ENCODE peak calls at places on chromosomes 11 and 22, in seven cellular contexts. T, X, K, Q, N, G and W are unnamed samples.

GRCh38 chr11:105923814-105924213 is 98.2 kb downstream of the MSANTD4 start:
- DNase-seq in Q (peak), G (no peak), N (no peak), T (no peak), X (peak), K (no peak), W (peak)

GRCh38 chr22:30918761-30919160 is 49.8 kb downstream of the MORC2 start:
- DNase-seq in G (no peak), K (no peak), N (no peak), X (no peak), Q (no peak), T (no peak), W (no peak)

GRCh38 chr11:91272089-91272488 is 952.5 kb upstream of the FAT3 start:
- DNase-seq in N (no peak), G (no peak), Q (no peak), K (no peak), T (no peak), X (no peak), W (no peak)

GRCh38 chr22:41140365-41140957 is 48.1 kb downstream of the EP300 start:
- DNase-seq in K (no peak), T (no peak), Q (peak), G (no peak), N (no peak), X (no peak), W (no peak)

GRCh38 chr22:43516386-43516785 is 104.6 kb downstream of the MPPED1 start:
- DNase-seq in X (no peak), Q (no peak), K (no peak), N (no peak), G (no peak), T (no peak), W (no peak)

GRCh38 chr11:110147965-110148709 is 54.9 kb downstream of the ZC3H12C start:
- DNase-seq in N (no peak), K (no peak), Q (peak), X (no peak), G (no peak), T (no peak), W (peak)

GRCh38 chr11:76086713-76087635 is 119.3 kb downstream of the WNT11 start:
- DNase-seq in G (no peak), N (no peak), T (no peak), X (peak), Q (peak), K (no peak), W (peak)

GRCh38 chr11:45275823-45276222 is 10.3 kb downstream of the SYT13 start:
- DNase-seq in G (no peak), X (no peak), Q (no peak), K (no peak), N (no peak), T (no peak), W (no peak)

GRCh38 chr22:41957941-41958556 is 6.1 kb downstream of the SMIM45 start:
- DNase-seq in X (no peak), Q (no peak), T (no peak), N (no peak), K (no peak), G (no peak), W (no peak)

GRCh38 chr11:113137735-113138529 is 176.5 kb upstream of the TTC12 start:
- DNase-seq in X (no peak), T (no peak), K (no peak), Q (no peak), G (no peak), N (no peak), W (no peak)

GRCh38 chr11:63961608-63962412 is 12.6 kb upstream of the COX8A start:
- DNase-seq in Q (no peak), K (no peak), X (no peak), T (no peak), N (no peak), G (no peak), W (peak)

GRCh38 chr11:2796508-2797180 is 88.9 kb downstream of the CDKN1C start:
- DNase-seq in T (peak), Q (no peak), G (no peak), K (no peak), N (no peak), X (no peak), W (no peak)

GRCh38 chr11:40161855-40162410 is 1297.5 kb downstream of the LRRC4C start:
- DNase-seq in K (no peak), G (no peak), T (no peak), N (no peak), Q (peak), X (no peak), W (no peak)

GRCh38 chr11:20156280-20156875 is 3.9 kb downstream of the DBX1 start:
- DNase-seq in K (no peak), T (no peak), N (no peak), Q (no peak), G (no peak), X (no peak), W (no peak)

GRCh38 chr11:34830035-34830434 is 86.1 kb downstream of the APIP start:
- DNase-seq in N (no peak), Q (no peak), X (no peak), K (no peak), T (no peak), G (no peak), W (no peak)

GRCh38 chr22:33894036-33894435 is 26.2 kb downstream of the LARGE1 start:
- DNase-seq in Q (no peak), X (no peak), N (no peak), G (no peak), T (no peak), K (no peak), W (no peak)

GRCh38 chr11:13720940-13721339 is 52.5 kb downstream of the FAR1 start:
- DNase-seq in T (no peak), N (no peak), Q (no peak), K (no peak), X (no peak), G (no peak), W (no peak)

GRCh38 chr11:102007567-102008437 is 39.4 kb upstream of the CFAP300 start:
- DNase-seq in X (peak), G (peak), K (peak), Q (peak), N (peak), T (no peak), W (peak)

GRCh38 chr11:57459112-57460016 is 964 bp upstream of the RTN4RL2 start:
- DNase-seq in Q (no peak), K (no peak), X (no peak), N (no peak), G (no peak), T (no peak), W (no peak)
- H3K4me3 ChIP-seq in Q (peak), K (peak), X (peak), N (peak), G (peak), T (peak), W (no peak)

GRCh38 chr22:49515486-49515885 is 312.2 kb downstream of the BRD1 start:
- DNase-seq in Q (no peak), X (no peak), K (no peak), N (no peak), G (no peak), T (no peak), W (no peak)
- TF ChIP-seq CTCF in Q (no peak), X (no peak), K (no peak), N (no peak), G (no peak), T (no peak), W (no peak)

GRCh38 chr22:26648011-26648497 is 9.3 kb upstream of the MIAT start:
- DNase-seq in N (no peak), X (no peak), Q (no peak), T (no peak), G (peak), K (peak), W (no peak)

GRCh38 chr22:26646158-26646557 is 11.2 kb upstream of the MIAT start:
- DNase-seq in X (no peak), G (no peak), K (no peak), T (no peak), N (no peak), Q (peak), W (peak)

GRCh38 chr22:26648761-26649363 is 8.5 kb upstream of the MIAT start:
- DNase-seq in T (no peak), X (no peak), Q (no peak), G (no peak), K (peak), N (no peak), W (no peak)

GRCh38 chr22:26642465-26643367 is 14.7 kb upstream of the MIAT start:
- DNase-seq in K (peak), N (no peak), G (peak), X (no peak), T (no peak), Q (peak), W (peak)

DNA sequence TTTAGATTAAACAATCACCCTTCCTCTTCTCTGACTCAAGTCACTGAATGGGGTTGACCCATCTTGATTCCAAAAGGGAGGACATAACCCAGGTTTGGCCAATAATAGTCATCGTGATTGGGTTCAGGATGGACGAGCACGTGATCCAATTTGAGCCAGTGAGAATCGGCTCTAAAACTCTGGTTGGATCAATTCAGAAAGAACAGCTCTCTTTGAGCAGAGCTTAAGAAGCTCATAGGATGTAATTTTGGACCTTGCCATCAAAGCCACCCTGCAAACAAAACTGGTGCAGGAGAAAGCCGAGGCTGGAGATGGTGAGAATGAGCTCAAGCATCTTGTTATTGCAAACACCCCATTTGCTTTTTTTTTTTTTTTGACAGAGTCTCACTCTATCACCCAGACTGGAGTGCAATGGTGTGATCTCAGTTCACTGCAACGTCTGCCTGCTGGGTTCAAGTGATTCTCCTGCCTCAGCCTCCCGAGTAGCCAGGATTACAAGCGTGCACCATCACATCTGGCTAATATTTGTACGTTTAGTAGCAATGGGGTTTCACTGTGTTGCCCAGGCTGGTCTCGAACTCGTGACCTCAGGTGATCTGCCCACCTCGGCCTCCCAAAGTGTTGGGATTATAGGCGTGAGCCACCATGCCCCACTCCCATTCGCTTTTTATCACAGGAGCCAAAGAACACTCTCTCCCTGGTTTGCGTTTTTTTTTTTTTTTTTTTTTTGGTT is 13.9 kb upstream of the MIAT start:
- DNase-seq in T (no peak), K (no peak), Q (no peak), X (no peak), G (no peak), N (no peak), W (no peak)
- H3K4me3 ChIP-seq in T (no peak), K (no peak), Q (no peak), X (no peak), G (no peak), N (no peak), W (no peak)

GRCh38 chr22:50114221-50114981 is 24.6 kb downstream of the MOV10L1 start:
- DNase-seq in K (no peak), N (no peak), Q (peak), T (peak), X (peak), G (no peak), W (peak)
- TF ChIP-seq CTCF in K (no peak), N (no peak), Q (no peak), T (no peak), X (no peak), G (no peak), W (no peak)

GRCh38 chr11:8258289-8258688 is 5.4 kb downstream of the LMO1 start:
- DNase-seq in T (no peak), G (no peak), Q (peak), K (no peak), X (no peak), N (no peak), W (no peak)

GRCh38 chr11:8260202-8260996 is 3.3 kb downstream of the LMO1 start:
- DNase-seq in K (no peak), N (no peak), G (no peak), X (no peak), T (no peak), Q (no peak), W (no peak)

GRCh38 chr11:8257003-8257664 is 6.5 kb downstream of the LMO1 start:
- DNase-seq in K (no peak), T (no peak), N (no peak), X (no peak), G (no peak), Q (no peak), W (no peak)

GRCh38 chr11:8259316-8259995 is 4.2 kb downstream of the LMO1 start:
- DNase-seq in K (no peak), Q (no peak), G (no peak), X (no peak), T (no peak), N (no peak), W (no peak)

GRCh38 chr11:8258771-8259170 is 4.9 kb downstream of the LMO1 start:
- DNase-seq in X (no peak), N (peak), T (no peak), G (no peak), K (no peak), Q (peak), W (no peak)
- H3K4me3 ChIP-seq in X (no peak), N (no peak), T (no peak), G (no peak), K (no peak), Q (no peak), W (no peak)

GRCh38 chr22:22461111-22461510 is 47.4 kb downstream of the ZNF280B start:
- DNase-seq in N (no peak), X (no peak), G (no peak), T (no peak), K (no peak), Q (no peak), W (no peak)

GRCh38 chr22:22464541-22465054 is 43.9 kb downstream of the ZNF280B start:
- DNase-seq in G (no peak), K (no peak), Q (no peak), T (no peak), N (no peak), X (no peak), W (no peak)

GRCh38 chr22:22461583-22461982 is 47.0 kb downstream of the ZNF280B start:
- DNase-seq in X (no peak), K (no peak), T (no peak), N (no peak), Q (no peak), G (no peak), W (no peak)

GRCh38 chr22:22463855-22464540 is 44.5 kb downstream of the ZNF280B start:
- DNase-seq in T (peak), N (no peak), G (peak), K (peak), X (no peak), Q (peak), W (peak)

DNA sequence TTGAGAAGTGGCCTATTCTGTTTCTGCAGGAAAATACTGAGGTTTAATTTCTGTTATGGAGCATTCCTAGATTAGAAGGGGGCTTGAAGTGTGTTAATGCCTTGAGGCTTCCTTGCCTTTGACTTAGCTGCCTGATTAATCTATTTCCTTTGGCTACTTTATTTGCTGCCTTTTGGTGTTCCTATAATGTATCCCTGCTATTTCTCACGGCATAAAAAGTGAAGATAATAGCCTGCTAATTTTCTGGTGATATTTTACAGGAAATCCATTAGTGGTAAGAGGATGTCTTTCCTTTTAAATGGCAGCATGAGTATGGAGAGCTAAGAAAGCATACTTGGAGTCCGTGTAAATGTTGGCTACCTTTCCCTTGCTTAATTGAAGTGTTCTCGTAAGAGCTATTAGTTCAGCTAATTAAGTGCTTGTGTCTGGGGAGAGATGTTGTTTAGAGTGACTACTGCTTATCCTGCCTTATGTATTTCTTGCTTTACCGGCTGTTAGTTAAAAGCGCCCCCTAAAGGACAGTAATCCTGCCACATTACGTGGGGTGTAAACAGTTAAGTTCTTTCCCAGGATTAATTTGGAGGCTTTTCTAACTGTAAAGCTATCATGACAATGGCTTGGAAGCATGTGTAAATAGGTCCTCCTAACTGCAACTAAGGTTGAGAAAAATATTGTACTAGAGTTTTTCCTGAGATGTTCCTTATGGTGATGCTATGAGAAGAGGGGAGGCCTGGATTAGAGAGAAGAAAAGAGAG is 45.6 kb downstream of the ZNF280B start:
- DNase-seq in N (no peak), T (no peak), K (peak), X (no peak), G (peak), Q (no peak), W (peak)
- TF ChIP-seq CTCF in N (no peak), T (no peak), K (no peak), X (peak), G (peak), Q (peak), W (peak)

GRCh38 chr22:38461414-38462081 is 6.3 kb upstream of the KDELR3 start:
- DNase-seq in T (peak), K (peak), G (peak), X (no peak), Q (peak), N (peak), W (peak)
- H3K4me3 ChIP-seq in T (no peak), K (no peak), G (no peak), X (no peak), Q (no peak), N (peak), W (peak)

GRCh38 chr11:130124096-130124495 is 35.5 kb upstream of the ST14 start:
- DNase-seq in K (peak), Q (peak), N (peak), X (peak), G (no peak), T (no peak), W (peak)
- TF ChIP-seq CTCF in K (no peak), Q (no peak), N (no peak), X (no peak), G (no peak), T (no peak), W (no peak)

GRCh38 chr22:46055851-46056168 is 78.8 kb upstream of the WNT7B start:
- DNase-seq in Q (no peak), G (no peak), T (no peak), N (no peak), X (no peak), K (no peak), W (no peak)

GRCh38 chr22:46054878-46055158 is 77.9 kb upstream of the WNT7B start:
- DNase-seq in N (no peak), T (no peak), X (no peak), K (no peak), G (no peak), Q (peak), W (no peak)

GRCh38 chr22:46056169-46057041 is 79.4 kb upstream of the WNT7B start:
- DNase-seq in G (no peak), T (peak), X (no peak), Q (peak), N (no peak), K (no peak), W (no peak)

GRCh38 chr22:46054091-46054877 is 77.3 kb upstream of the WNT7B start:
- DNase-seq in G (peak), X (no peak), T (peak), Q (peak), N (no peak), K (no peak), W (peak)

GRCh38 chr22:46055176-46055850 is 78.4 kb upstream of the WNT7B start:
- DNase-seq in T (peak), Q (peak), G (no peak), K (no peak), X (no peak), N (no peak), W (no peak)
- H3K4me3 ChIP-seq in T (peak), Q (peak), G (peak), K (no peak), X (peak), N (no peak), W (no peak)